ENCODE peak calls at places on chromosome 2, in five cellular contexts. D is stimulated activated CD4-positive, alpha-beta T cell treated with anti-CD3 and anti-CD28 coated beads, Interleukin-4, amount 100 ng/mL, for 24 hours; S is activated naive CD4-positive, alpha-beta T cell; Z is fibroblast of lung; H is AG08396. A is an unnamed sample.
A peak's percentile ranks its signal among the peaks of the same experiment; 100 is the strongest.

GRCh38 chr2:241410739-241411176 is 54.7 kb downstream of the FARP2 start:
- DNase-seq in Z (peak; percentile 48), H (no peak), D (no peak), S (no peak), A (no peak)

GRCh38 chr2:33144243-33144642 is 197.5 kb downstream of the LTBP1 start:
- DNase-seq in D (no peak), Z (no peak), S (no peak), H (no peak), A (peak; percentile 59)

GRCh38 chr2:109446531-109447131 is 167.1 kb downstream of the SEPTIN10 start:
- DNase-seq in Z (no peak), S (no peak), D (no peak), H (peak; percentile 55), A (peak; percentile 44)

GRCh38 chr2:112183327-112184025 is 45.3 kb downstream of the FBLN7 start:
- DNase-seq in Z (no peak), H (no peak), D (no peak), S (no peak), A (no peak)

GRCh38 chr2:199456383-199457146 is 1.2 kb downstream of the SATB2 start:
- DNase-seq in D (no peak), Z (no peak), H (no peak), S (no peak), A (no peak)

GRCh38 chr2:160294339-160294803 is 94.3 kb upstream of the ITGB6 start:
- DNase-seq in D (peak; percentile 49), H (peak; percentile 27), S (no peak), Z (peak; percentile 93), A (peak; percentile 63)

GRCh38 chr2:38515155-38516074 is 87.3 kb downstream of the HNRNPLL start:
- DNase-seq in Z (peak; percentile 57), S (no peak), D (no peak), H (peak; percentile 69), A (peak; percentile 14)

GRCh38 chr2:121209014-121209610 is 75.9 kb downstream of the TFCP2L1 start:
- DNase-seq in D (no peak), Z (no peak), S (no peak), H (no peak), A (no peak)

GRCh38 chr2:174764281-174765063 is at the start of gene CHRNA1:
- DNase-seq in D (no peak), Z (peak; percentile 34), S (no peak), H (peak; percentile 44), A (no peak)

GRCh38 chr2:84424152-84424551 is 34.9 kb downstream of the SUCLG1 start:
- DNase-seq in H (peak; percentile 13), D (no peak), S (no peak), Z (peak; percentile 33), A (no peak)

GRCh38 chr2:199977984-199978415 is 22.6 kb downstream of the MAIP1 start:
- DNase-seq in H (peak; percentile 27), D (peak; percentile 37), S (no peak), Z (peak; percentile 97), A (peak; percentile 65)

A was measured in MG63.